ENCODE peak calls at places on chromosomes 11 and 22, in ten cellular contexts. G, H, B, Z, A, V, C, O, K and P are unnamed samples. For H3K4me1, the result is how much of the 10 kb centered on the place peaks cover.

GRCh38 chr11:30344085-30344484 is 21.2 kb downstream of the ARL14EP start:
- DNase-seq in O (no peak), C (no peak), Z (no peak), H (no peak), A (no peak), K (no peak), G (no peak), B (no peak), V (no peak), P (no peak)

GRCh38 chr22:43867839-43868652 is 5.7 kb upstream of the SULT4A1 start:
- DNase-seq in O (no peak), B (peak), H (peak), C (peak), A (no peak), G (peak), Z (peak), V (peak), K (peak), P (no peak)

GRCh38 chr22:49959782-49960158 is 802 bp upstream of the PIM3 start:
- DNase-seq in A (no peak), G (peak), K (peak), Z (no peak), O (no peak), V (peak), H (no peak), B (no peak), C (no peak), P (no peak)

GRCh38 chr22:26892401-26893033 is 235.1 kb downstream of the MIAT start:
- DNase-seq in K (no peak), C (no peak), B (peak), O (no peak), H (no peak), G (peak), V (peak), Z (peak), A (peak), P (no peak)

GRCh38 chr22:20203142-20204099 is 52.6 kb upstream of the CCDC188 start:
- DNase-seq in A (peak), H (peak), Z (peak), V (no peak), C (no peak), O (no peak), K (no peak), G (peak), B (peak), P (no peak)

GRCh38 chr11:128803440-128803839 is 63.7 kb downstream of the KCNJ1 start:
- DNase-seq in G (no peak), Z (no peak), O (no peak), H (no peak), C (no peak), A (no peak), V (no peak), K (no peak), B (no peak), P (no peak)

GRCh38 chr11:117837791-117838190 is 13.2 kb upstream of the FXYD2 start:
- DNase-seq in G (no peak), K (no peak), B (no peak), O (no peak), A (no peak), V (peak), C (no peak), Z (no peak), H (no peak), P (no peak)

GRCh38 chr11:36699271-36699670 is 101.2 kb upstream of the RAG2 start:
- DNase-seq in B (no peak), K (no peak), O (no peak), H (no peak), G (no peak), V (peak), C (no peak), A (no peak), Z (no peak), P (no peak)

GRCh38 chr11:67357831-67358555 is 4.6 kb upstream of the POLD4 start:
- DNase-seq in A (no peak), Z (no peak), H (peak), K (no peak), C (no peak), V (no peak), O (no peak), B (peak), G (peak), P (no peak)

GRCh38 chr11:113577356-113578163 is 102.4 kb upstream of the DRD2 start:
- DNase-seq in B (no peak), G (peak), A (no peak), Z (no peak), K (no peak), H (no peak), O (no peak), V (no peak), C (no peak), P (no peak)

GRCh38 chr11:130510407-130511006 is 62.1 kb downstream of the ADAMTS15 start:
- DNase-seq in Z (no peak), K (peak), G (no peak), O (no peak), C (no peak), V (no peak), B (no peak), H (peak), A (no peak), P (no peak)

GRCh38 chr11:21007297-21007696 is 337.9 kb downstream of the NELL1 start:
- DNase-seq in Z (no peak), B (no peak), K (no peak), O (no peak), G (no peak), A (no peak), C (no peak), V (no peak), H (no peak), P (no peak)

GRCh38 chr11:50394017-50394416 is 361.3 kb downstream of the OR4C45 start:
- DNase-seq in O (no peak), B (no peak), V (no peak), K (no peak), Z (no peak), A (no peak), C (no peak), G (no peak), H (no peak), P (no peak)

GRCh38 chr11:58674609-58675008 is 52.1 kb downstream of the CNTF start:
- DNase-seq in C (no peak), B (peak), V (no peak), G (no peak), Z (no peak), A (no peak), K (no peak), O (no peak), H (no peak), P (no peak)

GRCh38 chr11:32231909-32232493 is 141.1 kb downstream of the RCN1 start:
- DNase-seq in C (no peak), A (no peak), G (peak), B (no peak), K (no peak), V (no peak), H (peak), Z (peak), O (no peak), P (no peak)

GRCh38 chr11:125701858-125702621 is 21.4 kb upstream of the ACRV1 start:
- DNase-seq in Z (no peak), V (no peak), G (no peak), B (no peak), K (no peak), C (no peak), O (no peak), A (no peak), H (no peak), P (no peak)

DNA sequence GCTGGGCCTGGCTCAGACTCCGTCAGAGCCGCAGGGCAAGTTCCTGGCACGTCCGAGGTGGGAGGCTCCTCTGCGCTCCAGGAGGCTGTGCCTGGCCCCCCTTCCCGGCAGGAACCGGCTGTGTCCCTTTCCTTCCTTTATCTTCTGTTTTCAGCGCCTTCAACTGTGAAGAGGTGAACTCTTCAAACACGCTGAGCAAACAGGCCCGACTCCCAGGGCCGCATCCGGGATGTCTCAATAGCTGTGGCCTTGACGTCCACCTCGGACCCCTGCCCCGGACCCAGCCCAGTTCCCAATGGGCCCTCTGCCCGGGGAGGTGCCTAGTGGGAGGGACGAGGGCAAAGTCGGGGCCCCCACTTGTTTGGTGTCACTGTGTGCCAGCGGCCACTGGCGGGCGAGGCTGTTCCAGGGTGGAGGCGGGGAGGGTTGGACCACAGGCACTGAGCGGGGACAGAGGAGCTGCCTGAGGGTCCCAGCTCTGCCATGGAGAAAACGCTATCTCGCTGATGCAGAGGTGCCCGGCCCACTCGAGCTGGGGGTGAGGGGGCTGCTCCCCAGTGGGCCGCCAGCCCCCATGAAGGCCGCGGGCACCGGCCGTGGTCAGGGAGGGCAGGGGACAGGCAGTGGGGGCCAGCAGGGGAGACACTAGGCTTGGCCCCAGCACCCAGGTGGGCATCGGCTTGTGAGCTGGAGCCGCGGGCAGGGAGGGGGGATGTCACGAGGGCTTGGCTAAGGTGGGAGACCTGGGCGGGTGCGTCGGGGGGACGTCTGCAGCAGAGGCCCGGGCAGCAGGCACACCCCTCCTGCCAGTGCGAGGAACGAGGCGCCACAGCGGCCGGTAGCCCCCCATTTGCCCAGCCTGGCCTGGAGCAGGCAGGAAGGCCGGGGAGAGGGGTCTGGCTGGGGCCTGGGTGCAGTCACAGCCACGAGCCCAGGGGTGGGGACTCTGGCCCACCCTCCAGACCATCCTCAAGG is 2.7 kb upstream of the MUC5B start:
- DNase-seq in B (peak), G (no peak), A (no peak), H (no peak), K (peak), Z (peak), O (no peak), C (no peak), V (peak), P (no peak)
- H3K4me1 ChIP-seq in B (under half), G (under half), A (under half), H (under half), K (under half), Z (under half), O (under half), C (under half), V (half or more), P (under half)

DNA sequence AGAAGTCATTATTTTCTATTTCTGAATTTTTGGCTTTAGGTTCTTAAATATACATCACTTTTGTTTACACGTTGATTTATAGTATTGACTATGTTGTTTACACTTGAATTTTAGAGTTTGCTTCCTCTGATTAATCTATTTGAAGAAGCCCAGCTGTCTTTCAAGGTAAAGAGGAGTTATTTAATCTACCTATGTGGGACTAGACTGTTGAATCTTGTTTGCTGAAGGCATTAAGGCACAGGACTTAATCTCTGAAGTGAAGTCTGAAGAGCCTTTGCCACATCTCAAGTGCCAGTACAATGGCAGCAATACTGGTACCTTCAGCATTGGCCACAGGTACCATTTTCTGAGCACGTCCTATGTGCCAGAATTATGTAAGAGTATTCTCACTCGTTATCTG is 11.2 kb downstream of the POU2AF3 start:
- DNase-seq in H (no peak), Z (no peak), O (no peak), K (no peak), A (no peak), G (no peak), C (no peak), B (no peak), V (no peak), P (no peak)
- H3K4me1 ChIP-seq in H (under half), Z (under half), O (under half), K (under half), A (under half), G (under half), C (under half), B (under half), V (under half), P (under half)

GRCh38 chr22:45999379-45999971 is 22.5 kb upstream of the WNT7B start:
- DNase-seq in O (no peak), V (no peak), C (no peak), A (no peak), H (no peak), Z (no peak), B (peak), G (no peak), K (no peak), P (no peak)

GRCh38 chr22:45998638-45999378 is 21.8 kb upstream of the WNT7B start:
- DNase-seq in B (peak), K (no peak), Z (no peak), H (no peak), V (no peak), O (no peak), C (no peak), A (no peak), G (no peak), P (no peak)

GRCh38 chr22:45996241-45997076 is 19.5 kb upstream of the WNT7B start:
- DNase-seq in O (no peak), G (peak), C (no peak), A (peak), V (peak), Z (no peak), K (no peak), B (peak), H (peak), P (peak)

GRCh38 chr22:45997077-45997774 is 20.3 kb upstream of the WNT7B start:
- DNase-seq in A (peak), O (no peak), K (peak), B (peak), Z (no peak), G (peak), H (peak), V (peak), C (peak), P (peak)

DNA sequence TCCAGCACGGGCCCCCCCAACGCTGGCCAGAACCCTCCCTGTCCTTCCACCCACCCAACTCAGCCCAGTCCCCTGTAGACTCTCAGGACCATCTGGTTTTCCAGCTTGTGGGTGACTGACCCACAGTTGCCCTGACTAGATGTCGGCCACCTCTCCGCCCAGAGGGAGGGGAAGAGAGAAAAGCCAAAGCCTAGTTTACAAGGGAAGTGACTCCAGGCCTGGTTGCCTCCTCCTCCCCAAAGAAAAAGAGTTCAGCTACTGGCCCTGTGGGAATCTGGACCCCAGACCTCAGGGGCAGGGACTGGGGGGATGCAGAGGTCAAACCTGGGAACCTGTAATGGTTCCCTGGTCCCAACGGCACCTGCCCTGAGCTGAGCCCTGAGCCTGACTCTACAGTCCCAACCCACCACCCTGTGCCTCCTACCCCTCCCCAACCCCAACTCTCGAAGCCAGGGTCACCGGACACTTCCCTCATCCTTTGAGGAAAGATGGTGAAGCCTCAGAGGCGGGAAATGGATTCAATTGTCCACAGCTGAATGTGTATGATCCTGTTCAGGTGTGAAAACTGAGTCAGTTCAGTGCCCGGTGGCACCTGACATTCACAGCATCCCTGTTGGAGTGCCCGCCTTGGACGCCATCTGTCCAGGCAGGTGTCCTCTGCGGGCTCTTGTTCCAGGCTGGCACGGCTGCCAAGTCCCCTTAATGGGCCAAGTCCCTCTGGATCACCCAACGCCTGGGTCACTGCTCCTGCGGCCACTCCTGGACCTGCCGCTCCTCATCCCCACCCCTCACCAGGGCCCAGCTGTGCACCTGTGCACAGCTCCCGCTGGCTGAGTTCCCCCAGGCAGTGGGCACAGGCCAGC is 21.0 kb upstream of the WNT7B start:
- DNase-seq in V (no peak), C (no peak), K (no peak), B (peak), A (no peak), G (peak), H (no peak), Z (no peak), O (no peak), P (no peak)
- H3K4me1 ChIP-seq in V (under half), C (under half), K (under half), B (under half), A (under half), G (under half), H (under half), Z (under half), O (under half), P (under half)

DNA sequence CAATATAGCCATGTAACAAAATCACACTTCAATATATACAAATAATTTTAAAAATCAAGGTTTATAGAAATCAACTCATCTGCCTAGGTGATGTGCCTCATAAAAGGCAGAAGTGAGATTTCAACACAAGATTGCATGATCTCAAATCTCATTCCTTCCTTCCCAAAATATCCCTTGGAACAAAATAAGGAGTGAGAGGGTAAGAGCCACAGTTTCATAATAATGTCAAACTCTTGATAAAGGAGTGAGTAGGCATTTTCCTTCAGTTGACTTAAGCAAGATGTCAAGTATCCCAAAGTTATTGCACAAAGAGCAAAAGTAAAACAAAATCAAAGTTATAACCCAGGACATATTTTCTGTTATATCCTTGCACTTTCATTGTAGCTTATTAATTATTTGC is 81.3 kb downstream of the C22orf31 start:
- DNase-seq in B (no peak), C (no peak), O (no peak), H (no peak), V (no peak), A (no peak), K (no peak), G (no peak), Z (no peak), P (no peak)
- H3K4me1 ChIP-seq in B (under half), C (under half), O (under half), H (under half), V (under half), A (under half), K (under half), G (under half), Z (half or more), P (under half)

GRCh38 chr11:80873309-80873999 is 1432.6 kb upstream of the TENM4 start:
- DNase-seq in B (no peak), C (no peak), O (no peak), K (no peak), H (no peak), Z (no peak), G (peak), A (no peak), V (no peak), P (no peak)
- H3K4me1 ChIP-seq in B (under half), C (under half), O (under half), K (under half), H (under half), Z (under half), G (under half), A (under half), V (under half), P (under half)

DNA sequence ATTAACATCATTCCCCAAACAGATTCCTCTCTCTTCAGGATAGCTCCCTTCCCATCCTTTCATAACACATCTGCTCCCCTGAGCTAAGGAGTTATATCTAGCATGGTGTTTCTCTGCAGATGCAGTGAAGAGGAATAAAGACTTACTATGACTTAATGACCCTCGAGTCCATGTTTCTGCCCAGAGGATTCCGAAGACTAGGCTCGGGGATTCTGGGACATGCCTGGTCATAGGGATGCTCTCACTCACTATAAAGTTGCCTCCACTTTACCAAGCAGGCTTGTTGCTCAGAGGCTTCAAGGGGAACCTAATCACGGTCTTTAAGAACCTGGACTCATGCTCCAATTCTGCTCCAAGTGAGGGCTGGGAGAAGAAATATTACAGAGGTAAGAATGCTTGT is at the start of gene OR52E4:
- DNase-seq in O (no peak), G (no peak), C (no peak), B (no peak), K (no peak), A (no peak), H (no peak), V (no peak), Z (no peak), P (no peak)
- H3K4me1 ChIP-seq in O (under half), G (under half), C (under half), B (under half), K (under half), A (under half), H (under half), V (under half), Z (under half), P (under half)

GRCh38 chr22:45217345-45217744 is 23.3 kb downstream of the KIAA0930 start:
- DNase-seq in G (no peak), K (no peak), A (no peak), B (no peak), H (no peak), Z (no peak), V (no peak), C (no peak), O (no peak), P (no peak)

GRCh38 chr22:45216133-45217003 is 24.3 kb downstream of the KIAA0930 start:
- DNase-seq in Z (peak), K (no peak), H (peak), O (no peak), B (peak), A (no peak), V (no peak), G (peak), C (no peak), P (no peak)

GRCh38 chr22:45221201-45221600 is 19.5 kb downstream of the KIAA0930 start:
- DNase-seq in G (no peak), B (no peak), C (no peak), K (no peak), H (no peak), O (no peak), A (no peak), V (no peak), Z (no peak), P (no peak)

GRCh38 chr22:45218974-45219373 is 21.7 kb downstream of the KIAA0930 start:
- DNase-seq in Z (no peak), G (no peak), H (peak), V (no peak), O (no peak), B (no peak), C (no peak), A (no peak), K (no peak), P (no peak)

DNA sequence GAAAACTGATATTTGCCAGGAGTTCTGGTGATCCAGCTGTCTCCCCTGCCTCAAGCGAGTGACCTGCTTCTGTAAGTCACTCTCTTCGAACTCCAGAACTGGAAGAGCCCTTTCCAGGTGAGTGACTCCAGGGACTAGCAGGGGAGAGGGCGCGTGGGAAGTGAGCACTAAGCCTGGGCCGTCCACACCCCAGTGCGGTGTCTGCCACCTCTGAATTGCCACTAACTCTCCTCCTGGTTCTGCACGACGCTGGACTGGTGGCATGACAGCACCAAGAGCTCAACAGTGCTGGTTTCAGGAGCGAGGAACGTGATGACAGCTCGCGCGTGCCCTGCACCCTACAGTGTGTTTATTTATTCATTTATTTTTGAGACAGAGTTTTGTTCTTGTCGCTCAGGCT is 22.9 kb downstream of the KIAA0930 start:
- DNase-seq in B (no peak), A (no peak), G (no peak), O (no peak), C (no peak), V (no peak), H (no peak), K (no peak), Z (no peak), P (no peak)
- H3K4me1 ChIP-seq in B (under half), A (under half), G (under half), O (under half), C (under half), V (under half), H (under half), K (under half), Z (under half), P (under half)